ENCODE peak calls at places on chromosomes 11 and 22, in six cellular contexts. K is AG10803, A is HCT116, H is choroid plexus epithelial cell, V is HFF-Myc, D is GM23338. G is an unnamed sample.

GRCh38 chr22:31020334-31020733 is 51.3 kb downstream of the TUG1 start:
- DNase-seq in K (no peak), A (no peak), H (no peak), V (no peak), D (peak), G (no peak)

GRCh38 chr11:74714904-74715303 is 16.3 kb downstream of the CHRDL2 start:
- DNase-seq in K (no peak), A (no peak), H (no peak), V (no peak), D (no peak), G (no peak)

GRCh38 chr11:57475671-57476222 is 15.4 kb downstream of the RTN4RL2 start:
- DNase-seq in K (no peak), A (no peak), H (no peak), V (no peak), D (no peak), G (no peak)

GRCh38 chr11:28401446-28401845 is 293.3 kb downstream of the METTL15 start:
- DNase-seq in K (no peak), A (no peak), H (no peak), V (no peak), D (no peak), G (no peak)

GRCh38 chr22:50735739-50736030 is 2.3 kb upstream of the ACR start:
- DNase-seq in K (no peak), A (no peak), H (no peak), V (no peak), D (no peak), G (no peak)

GRCh38 chr11:102007567-102008437 is 39.4 kb upstream of the CFAP300 start:
- DNase-seq in K (peak), A (peak), H (peak), V (peak), D (peak), G (peak)

GRCh38 chr11:109728056-109728455 is 306.1 kb downstream of the C11orf87 start:
- DNase-seq in K (no peak), A (peak), H (no peak), V (no peak), D (no peak), G (peak)

GRCh38 chr22:45771057-45771456 is 99.4 kb downstream of the ATXN10 start:
- DNase-seq in K (no peak), A (no peak), H (no peak), V (no peak), D (no peak), G (no peak)

GRCh38 chr11:44329472-44330230 is 19.7 kb upstream of the ALX4 start:
- DNase-seq in K (no peak), A (no peak), H (no peak), V (no peak), D (no peak), G (no peak)

GRCh38 chr22:48929276-48929790 is 898.3 kb downstream of the BRD1 start:
- DNase-seq in K (no peak), A (no peak), H (no peak), V (no peak), D (no peak), G (no peak)

DNA sequence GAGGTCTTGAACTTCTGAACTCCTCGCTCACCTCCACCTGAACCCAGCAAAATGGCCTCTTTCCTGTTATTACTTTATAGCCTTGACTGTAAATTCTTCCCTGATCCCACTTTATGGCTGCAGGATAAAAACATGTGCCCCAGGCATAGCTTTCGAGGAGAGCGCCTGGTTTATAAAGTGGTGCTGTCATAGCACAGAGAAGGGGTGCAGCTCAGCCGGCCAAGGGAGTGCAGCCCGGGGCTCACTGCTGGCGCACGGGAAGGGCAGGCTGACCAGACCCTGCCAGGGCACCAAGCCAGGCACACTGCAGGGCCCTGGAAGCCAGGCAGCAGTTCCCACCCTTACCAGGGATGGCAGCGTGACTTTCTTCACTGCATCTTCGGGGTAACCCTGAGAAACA is 50.9 kb downstream of the ISX start:
- DNase-seq in K (no peak), A (no peak), H (no peak), V (no peak), D (no peak), G (peak)
- TF ChIP-seq CTCF in K (no peak), A (no peak), H (no peak), V (no peak), D (peak), G (no peak)

GRCh38 chr11:83778598-83778997 is 492.4 kb upstream of the CCDC90B start:
- DNase-seq in K (no peak), A (no peak), H (peak), V (no peak), D (no peak), G (no peak)

GRCh38 chr11:83785942-83786341 is 499.8 kb upstream of the CCDC90B start:
- DNase-seq in K (no peak), A (no peak), H (no peak), V (no peak), D (no peak), G (no peak)

GRCh38 chr11:83784419-83784818 is 498.3 kb upstream of the CCDC90B start:
- DNase-seq in K (no peak), A (no peak), H (no peak), V (no peak), D (no peak), G (no peak)

GRCh38 chr11:83779876-83780275 is 493.7 kb upstream of the CCDC90B start:
- DNase-seq in K (no peak), A (no peak), H (no peak), V (no peak), D (no peak), G (no peak)

GRCh38 chr11:83782329-83782728 is 496.2 kb upstream of the CCDC90B start:
- DNase-seq in K (no peak), A (no peak), H (no peak), V (no peak), D (no peak), G (no peak)
- TF ChIP-seq CTCF in K (no peak), A (no peak), H (no peak), V (no peak), D (no peak), G (no peak)

GRCh38 chr11:113906038-113906437 is 1.4 kb downstream of the HTR3B start:
- DNase-seq in K (peak), A (peak), H (peak), V (no peak), D (peak), G (no peak)
- TF ChIP-seq CTCF in K (no peak), A (peak), H (peak), V (peak), D (peak), G (no peak)

GRCh38 chr11:130198964-130199363 is 39.4 kb downstream of the ST14 start:
- DNase-seq in K (no peak), A (no peak), H (no peak), V (no peak), D (no peak), G (no peak)
- TF ChIP-seq CTCF in K (no peak), A (no peak), H (peak), V (no peak), D (peak), G (no peak)

GRCh38 chr11:1448166-1448825 is 38.3 kb downstream of the MOB2 start:
- DNase-seq in K (no peak), A (no peak), H (no peak), V (no peak), D (no peak), G (no peak)
- TF ChIP-seq CTCF in K (no peak), A (no peak), H (no peak), V (no peak), D (no peak), G (no peak)